ENCODE peak calls at places on chromosomes 16 and 17, in ten cellular contexts. Y is stomach, I is SK-N-MC, T is HCT116, N is endothelial cell of umbilical vein, R is suprapubic skin, Z is prostate gland, K is HepG2, D is K562, P is GM12878. M is an unnamed sample.

GRCh38 chr16:68995011-68995504 is 110.4 kb upstream of the HAS3 start:
- DNase-seq in Y (no peak), I (no peak), T (peak), N (peak), R (no peak), Z (peak), K (peak), D (no peak), P (no peak), M (no peak)

GRCh38 chr17:4331614-4332013 is 34.9 kb downstream of the UBE2G1 start:
- DNase-seq in Y (no peak), I (no peak), T (no peak), N (no peak), R (no peak), Z (no peak), K (no peak), D (peak), P (no peak), M (no peak)

GRCh38 chr17:13114601-13115024 is 96.8 kb upstream of the ELAC2 start:
- DNase-seq in Y (peak), I (no peak), T (peak), N (no peak), R (no peak), Z (no peak), K (peak), D (peak), P (no peak), M (peak)

GRCh38 chr17:34503804-34504203 is 75.6 kb upstream of the TMEM132E start:
- DNase-seq in Y (no peak), I (no peak), T (no peak), N (no peak), R (no peak), Z (no peak), K (no peak), D (no peak), P (no peak), M (no peak)

GRCh38 chr17:49687878-49688491 is 10.1 kb upstream of the SPOP start:
- DNase-seq in Y (no peak), I (peak), T (no peak), N (peak), R (no peak), Z (no peak), K (peak), D (no peak), P (no peak), M (no peak)

GRCh38 chr16:69563605-69564580 is 1.9 kb upstream of the NFAT5 start:
- DNase-seq in Y (no peak), I (no peak), T (no peak), N (peak), R (no peak), Z (no peak), K (peak), D (peak), P (peak), M (no peak)

GRCh38 chr17:82786427-82786826 is 34.6 kb downstream of the TBCD start:
- DNase-seq in Y (no peak), I (no peak), T (no peak), N (no peak), R (no peak), Z (no peak), K (no peak), D (no peak), P (no peak), M (no peak)

GRCh38 chr16:8937803-8938202 is 25.9 kb downstream of the USP7 start:
- DNase-seq in Y (no peak), I (no peak), T (no peak), N (no peak), R (no peak), Z (no peak), K (no peak), D (no peak), P (no peak), M (no peak)

GRCh38 chr17:13337864-13338371 is 263.8 kb downstream of the HS3ST3A1 start:
- DNase-seq in Y (no peak), I (no peak), T (peak), N (peak), R (no peak), Z (peak), K (peak), D (peak), P (no peak), M (peak)

GRCh38 chr16:88315543-88316105 is 67.1 kb upstream of the ZNF469 start:
- DNase-seq in Y (peak), I (no peak), T (peak), N (peak), R (no peak), Z (no peak), K (peak), D (peak), P (no peak), M (no peak)

GRCh38 chr16:48617711-48618148 is 7.8 kb upstream of the N4BP1 start:
- DNase-seq in Y (peak), I (no peak), T (no peak), N (peak), R (no peak), Z (no peak), K (no peak), D (no peak), P (no peak), M (no peak)

GRCh38 chr17:50139950-50140885 is 10.3 kb upstream of the SAMD14 start:
- DNase-seq in Y (peak), I (no peak), T (peak), N (peak), R (no peak), Z (peak), K (peak), D (peak), P (no peak), M (no peak)

GRCh38 chr17:16444258-16444886 is 29.0 kb downstream of the TRPV2 start:
- DNase-seq in Y (peak), I (no peak), T (no peak), N (no peak), R (no peak), Z (no peak), K (no peak), D (peak), P (no peak), M (no peak)

GRCh38 chr17:16442594-16443389 is 27.4 kb downstream of the TRPV2 start:
- DNase-seq in Y (no peak), I (no peak), T (no peak), N (no peak), R (no peak), Z (no peak), K (no peak), D (no peak), P (no peak), M (no peak)

GRCh38 chr17:16440814-16441629 is 25.7 kb downstream of the TRPV2 start:
- DNase-seq in Y (no peak), I (no peak), T (no peak), N (no peak), R (no peak), Z (no peak), K (no peak), D (no peak), P (no peak), M (no peak)

GRCh38 chr17:16442141-16442540 is 26.8 kb downstream of the TRPV2 start:
- DNase-seq in Y (no peak), I (no peak), T (no peak), N (no peak), R (no peak), Z (no peak), K (no peak), D (no peak), P (no peak), M (no peak)

GRCh38 chr17:16443390-16444257 is 28.3 kb downstream of the TRPV2 start:
- DNase-seq in Y (no peak), I (no peak), T (no peak), N (no peak), R (no peak), Z (no peak), K (no peak), D (no peak), P (no peak), M (no peak)
- TF ChIP-seq POLR2AphosphoS5 in Y (no peak), I (peak), T (peak), N (peak), R (no peak), Z (no peak), K (peak), D (no peak), P (peak), M (peak)

GRCh38 chr17:48426019-48426418 is 4.0 kb downstream of the SKAP1 start:
- DNase-seq in Y (no peak), I (no peak), T (no peak), N (peak), R (no peak), Z (no peak), K (no peak), D (no peak), P (no peak), M (no peak)

GRCh38 chr17:48429638-48430586 is at the start of gene SKAP1:
- DNase-seq in Y (peak), I (no peak), T (no peak), N (no peak), R (no peak), Z (no peak), K (no peak), D (no peak), P (no peak), M (no peak)

GRCh38 chr17:48427598-48427997 is 2.4 kb downstream of the SKAP1 start:
- DNase-seq in Y (no peak), I (no peak), T (no peak), N (no peak), R (no peak), Z (no peak), K (no peak), D (peak), P (no peak), M (no peak)

GRCh38 chr17:48432820-48433775 is 3.1 kb upstream of the SKAP1 start:
- DNase-seq in Y (no peak), I (no peak), T (no peak), N (no peak), R (no peak), Z (no peak), K (no peak), D (peak), P (no peak), M (no peak)

DNA sequence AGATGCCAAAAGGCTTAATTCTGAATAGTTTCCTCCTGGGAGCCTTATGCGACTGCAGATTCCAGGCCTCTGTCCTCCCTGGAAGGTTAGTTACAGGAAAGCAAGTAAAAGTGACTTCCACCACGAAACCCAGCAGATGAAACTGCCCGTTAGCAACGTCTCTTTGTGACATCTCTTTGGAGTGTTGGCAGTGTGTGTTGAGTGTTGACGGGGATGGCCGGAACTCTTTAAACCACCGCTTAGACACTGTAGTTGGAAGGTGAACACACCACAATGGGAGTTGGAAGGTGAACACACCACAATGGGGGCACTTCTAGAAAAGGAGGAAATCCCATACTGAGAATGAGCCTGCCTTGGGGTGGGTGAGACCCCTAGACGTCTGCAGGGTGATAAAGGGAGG is 858 bp downstream of the SKAP1 start:
- DNase-seq in Y (no peak), I (no peak), T (no peak), N (no peak), R (no peak), Z (no peak), K (no peak), D (no peak), P (no peak), M (no peak)
- H3K4me3 ChIP-seq in Y (peak), I (no peak), T (peak), N (no peak), R (peak), Z (no peak), K (no peak), D (no peak), P (peak), M (no peak)

GRCh38 chr17:77247609-77248008 is 106.8 kb downstream of the SEC14L1 start:
- DNase-seq in Y (no peak), I (no peak), T (no peak), N (no peak), R (no peak), Z (no peak), K (no peak), D (no peak), P (no peak), M (no peak)

GRCh38 chr17:77245162-77245926 is 104.6 kb downstream of the SEC14L1 start:
- DNase-seq in Y (no peak), I (no peak), T (no peak), N (no peak), R (no peak), Z (no peak), K (no peak), D (no peak), P (peak), M (no peak)

GRCh38 chr17:77248216-77249054 is 107.7 kb downstream of the SEC14L1 start:
- DNase-seq in Y (no peak), I (no peak), T (no peak), N (no peak), R (no peak), Z (no peak), K (no peak), D (no peak), P (no peak), M (no peak)

GRCh38 chr17:77247048-77247541 is 106.3 kb downstream of the SEC14L1 start:
- DNase-seq in Y (peak), I (no peak), T (peak), N (peak), R (no peak), Z (peak), K (peak), D (peak), P (no peak), M (peak)

GRCh38 chr17:77246110-77247047 is 105.6 kb downstream of the SEC14L1 start:
- DNase-seq in Y (no peak), I (no peak), T (no peak), N (no peak), R (no peak), Z (no peak), K (no peak), D (no peak), P (no peak), M (no peak)
- TF ChIP-seq POLR2AphosphoS5 in Y (no peak), I (no peak), T (no peak), N (no peak), R (no peak), Z (no peak), K (no peak), D (no peak), P (no peak), M (no peak)

GRCh38 chr17:38464723-38465419 is 36.6 kb downstream of the ARHGAP23 start:
- DNase-seq in Y (peak), I (no peak), T (peak), N (peak), R (peak), Z (peak), K (no peak), D (peak), P (no peak), M (no peak)

GRCh38 chr17:38465420-38466345 is 37.4 kb downstream of the ARHGAP23 start:
- DNase-seq in Y (peak), I (no peak), T (no peak), N (no peak), R (peak), Z (peak), K (no peak), D (peak), P (no peak), M (no peak)

GRCh38 chr17:38466346-38467315 is 38.4 kb downstream of the ARHGAP23 start:
- DNase-seq in Y (no peak), I (no peak), T (no peak), N (no peak), R (no peak), Z (no peak), K (no peak), D (no peak), P (no peak), M (no peak)

GRCh38 chr17:38469875-38470274 is 41.6 kb downstream of the ARHGAP23 start:
- DNase-seq in Y (no peak), I (no peak), T (no peak), N (peak), R (no peak), Z (no peak), K (no peak), D (peak), P (no peak), M (no peak)

DNA sequence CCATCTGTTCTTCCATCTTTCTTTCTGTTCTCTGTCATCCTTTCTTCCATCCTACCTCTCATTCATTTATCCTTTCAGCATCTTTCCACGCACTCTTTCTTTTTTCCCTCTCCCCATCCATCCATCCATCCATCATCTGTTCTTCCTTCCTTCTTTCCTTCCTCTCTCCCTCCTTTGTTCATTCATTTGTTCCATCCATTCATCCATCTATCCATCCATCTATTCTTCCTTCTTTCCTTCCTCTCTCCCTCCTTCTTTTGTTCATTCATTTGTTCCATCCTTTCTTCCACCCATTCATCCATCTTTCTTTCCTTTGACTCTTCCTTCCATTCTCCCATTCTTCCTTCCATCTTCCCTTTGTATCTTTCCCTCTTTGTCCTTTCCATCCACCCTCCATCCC is 39.2 kb downstream of the ARHGAP23 start:
- DNase-seq in Y (no peak), I (no peak), T (no peak), N (no peak), R (no peak), Z (no peak), K (no peak), D (no peak), P (no peak), M (no peak)
- H3K4me3 ChIP-seq in Y (no peak), I (no peak), T (no peak), N (no peak), R (no peak), Z (no peak), K (no peak), D (no peak), P (no peak), M (no peak)

GRCh38 chr16:80460004-80460403 is 80.8 kb upstream of the DYNLRB2 start:
- DNase-seq in Y (no peak), I (no peak), T (no peak), N (no peak), R (no peak), Z (no peak), K (no peak), D (no peak), P (no peak), M (no peak)

GRCh38 chr16:80460988-80461387 is 79.8 kb upstream of the DYNLRB2 start:
- DNase-seq in Y (no peak), I (no peak), T (no peak), N (no peak), R (no peak), Z (no peak), K (no peak), D (no peak), P (no peak), M (no peak)

GRCh38 chr16:80463303-80463702 is 77.5 kb upstream of the DYNLRB2 start:
- DNase-seq in Y (no peak), I (no peak), T (no peak), N (no peak), R (no peak), Z (no peak), K (no peak), D (no peak), P (no peak), M (no peak)

GRCh38 chr16:80462902-80463301 is 77.9 kb upstream of the DYNLRB2 start:
- DNase-seq in Y (peak), I (no peak), T (no peak), N (no peak), R (no peak), Z (no peak), K (peak), D (no peak), P (no peak), M (no peak)

DNA sequence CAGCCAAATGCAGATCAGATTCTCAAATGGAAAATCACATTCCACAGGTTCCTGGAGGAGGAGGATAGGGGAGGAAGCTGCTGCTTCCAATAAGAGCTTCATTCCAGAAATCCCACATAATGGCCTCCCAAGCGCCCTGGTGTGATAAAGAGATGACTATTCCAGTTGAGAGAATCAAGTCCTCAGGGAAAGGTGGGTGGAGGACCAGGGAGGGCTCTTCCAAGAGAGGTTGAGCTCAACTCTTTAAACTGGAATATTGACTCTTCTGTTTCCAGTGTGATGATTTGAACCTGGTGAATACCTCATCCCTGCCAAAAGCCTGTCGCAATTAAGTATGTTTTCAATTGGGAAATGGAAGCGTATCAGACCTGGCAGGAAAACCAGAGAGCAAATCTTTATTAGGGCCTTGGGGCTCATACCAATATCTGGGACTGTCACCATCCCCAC is 81.4 kb upstream of the DYNLRB2 start:
- DNase-seq in Y (no peak), I (no peak), T (no peak), N (no peak), R (no peak), Z (no peak), K (no peak), D (no peak), P (no peak), M (no peak)
- TF ChIP-seq POLR2AphosphoS5 in Y (no peak), I (no peak), T (no peak), N (no peak), R (peak), Z (no peak), K (no peak), D (no peak), P (no peak), M (no peak)

GRCh38 chr17:29884995-29885394 is 45.0 kb downstream of the SSH2 start:
- DNase-seq in Y (no peak), I (no peak), T (no peak), N (no peak), R (no peak), Z (no peak), K (no peak), D (no peak), P (no peak), M (no peak)

GRCh38 chr17:29881256-29881655 is 48.8 kb downstream of the SSH2 start:
- DNase-seq in Y (no peak), I (no peak), T (no peak), N (no peak), R (no peak), Z (no peak), K (no peak), D (no peak), P (no peak), M (no peak)

GRCh38 chr17:29880031-29880430 is 50.0 kb downstream of the SSH2 start:
- DNase-seq in Y (no peak), I (no peak), T (no peak), N (no peak), R (no peak), Z (no peak), K (no peak), D (no peak), P (no peak), M (no peak)

GRCh38 chr17:29883497-29883896 is 46.5 kb downstream of the SSH2 start:
- DNase-seq in Y (no peak), I (no peak), T (no peak), N (peak), R (no peak), Z (no peak), K (no peak), D (no peak), P (no peak), M (no peak)
- H3K4me3 ChIP-seq in Y (no peak), I (no peak), T (no peak), N (no peak), R (no peak), Z (no peak), K (no peak), D (no peak), P (no peak), M (no peak)

DNA sequence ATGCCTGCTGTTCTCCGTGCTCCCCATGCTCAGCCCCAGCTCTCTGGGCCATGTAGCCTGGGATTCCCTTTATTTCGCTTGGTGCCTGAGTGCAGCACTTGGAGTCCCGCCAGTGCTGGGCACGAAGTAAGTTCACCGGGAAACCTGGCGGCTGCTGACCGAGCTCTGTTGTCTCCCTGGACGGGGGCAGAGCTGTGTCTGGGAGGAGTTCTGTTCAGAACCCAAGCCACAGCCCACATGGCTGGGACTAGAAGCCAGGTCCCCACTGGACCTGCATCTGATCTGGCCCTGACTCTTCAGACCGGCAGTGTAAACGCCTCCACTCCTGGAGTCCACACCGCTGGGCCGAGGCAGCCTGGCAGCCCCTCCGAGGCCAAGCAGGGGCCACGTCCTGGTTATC is 37.5 kb upstream of the CIBAR2 start:
- DNase-seq in Y (peak), I (no peak), T (no peak), N (no peak), R (no peak), Z (peak), K (no peak), D (no peak), P (no peak), M (no peak)
- TF ChIP-seq POLR2AphosphoS5 in Y (peak), I (no peak), T (no peak), N (no peak), R (no peak), Z (peak), K (no peak), D (no peak), P (no peak), M (no peak)

GRCh38 chr17:81419333-81419885 is 24.2 kb downstream of the BAHCC1 start:
- DNase-seq in Y (peak), I (peak), T (peak), N (peak), R (no peak), Z (peak), K (no peak), D (peak), P (no peak), M (no peak)
- H3K4me3 ChIP-seq in Y (peak), I (peak), T (peak), N (no peak), R (peak), Z (peak), K (no peak), D (no peak), P (no peak), M (peak)

GRCh38 chr16:53064179-53064578 is 9.4 kb downstream of the CHD9 start:
- DNase-seq in Y (no peak), I (no peak), T (no peak), N (no peak), R (no peak), Z (no peak), K (no peak), D (no peak), P (no peak), M (no peak)
- TF ChIP-seq POLR2AphosphoS5 in Y (no peak), I (no peak), T (no peak), N (no peak), R (no peak), Z (no peak), K (no peak), D (no peak), P (no peak), M (no peak)